ENCODE peak calls at places on chromosomes 4 and X, in five cellular contexts. B is AG04450, J is Calu3, N is GM13976, A is thyroid gland. G is an unnamed sample.

GRCh38 chrX:154460326-154460725 is 2.2 kb downstream of the PLXNA3 start:
- DNase-seq in J (no peak), N (no peak), A (no peak), B (no peak), G (no peak)

GRCh38 chr4:147638365-147638764 is 21.2 kb downstream of the TMEM184C start:
- DNase-seq in N (no peak), B (no peak), A (no peak), J (no peak), G (no peak)

GRCh38 chr4:47085661-47086060 is 54.3 kb downstream of the GABRB1 start:
- DNase-seq in N (no peak), B (no peak), J (no peak), A (no peak), G (no peak)

GRCh38 chr4:86452323-86452995 is 92.6 kb upstream of the MAPK10 start:
- DNase-seq in A (no peak), N (no peak), J (no peak), B (no peak), G (no peak)

GRCh38 chrX:150038977-150039599 is 100.8 kb upstream of the EOLA2 start:
- DNase-seq in N (no peak), B (no peak), A (no peak), J (no peak), G (no peak)

GRCh38 chr4:72933029-72933428 is 136.5 kb downstream of the COX18 start:
- DNase-seq in B (no peak), J (no peak), N (no peak), A (no peak), G (no peak)

GRCh38 chrX:46571423-46572294 is 1.9 kb upstream of the CHST7 start:
- DNase-seq in J (no peak), B (no peak), A (no peak), N (peak), G (no peak)

GRCh38 chrX:110852180-110852579 is 56.6 kb upstream of the CHRDL1 start:
- DNase-seq in N (peak), J (no peak), B (no peak), A (no peak), G (peak)

GRCh38 chr4:145554691-145555090 is 64.5 kb upstream of the MMAA start:
- DNase-seq in J (no peak), A (no peak), N (no peak), B (no peak), G (no peak)

GRCh38 chr4:70746179-70746839 is 24.5 kb downstream of the RUFY3 start:
- DNase-seq in A (peak), B (no peak), N (no peak), J (no peak), G (no peak)

GRCh38 chrX:131827935-131828334 is 195.2 kb upstream of the STK26 start:
- DNase-seq in A (no peak), B (no peak), J (peak), N (no peak), G (peak)

GRCh38 chrX:8083276-8083675 is 87.8 kb downstream of the VCX2 start:
- DNase-seq in B (no peak), J (no peak), A (no peak), N (no peak), G (no peak)

GRCh38 chrX:2498781-2499302 is 1.9 kb downstream of the DHRSX start:
- DNase-seq in B (no peak), J (no peak), N (no peak), A (peak), G (no peak)

GRCh38 chr4:336893-337142 is 796 bp upstream of the ZNF141 start:
- DNase-seq in B (no peak), N (no peak), J (peak), A (peak), G (peak)

GRCh38 chrX:129039176-129039575 is 484.1 kb downstream of the SMARCA1 start:
- DNase-seq in J (no peak), B (no peak), N (no peak), A (no peak), G (no peak)

GRCh38 chr4:161856711-161857326 is 307.0 kb downstream of the FSTL5 start:
- DNase-seq in N (no peak), J (no peak), B (no peak), A (no peak), G (no peak)

GRCh38 chr4:38324861-38325451 is 339.0 kb upstream of the KLF3 start:
- DNase-seq in N (no peak), A (no peak), J (no peak), B (no peak), G (no peak)

GRCh38 chr4:15470149-15470520 is 453 bp downstream of the CC2D2A start:
- DNase-seq in B (no peak), A (no peak), N (no peak), J (no peak), G (no peak)

GRCh38 chrX:103585421-103586313 is at the start of gene TCEAL4:
- DNase-seq in A (peak), J (peak), B (no peak), N (peak), G (peak)

GRCh38 chrX:36159254-36159653 is 239.7 kb downstream of the CFAP47 start:
- DNase-seq in N (no peak), B (no peak), A (no peak), J (no peak), G (no peak)

GRCh38 chrX:133056341-133056740 is 40.6 kb downstream of the USP26 start:
- DNase-seq in N (no peak), A (no peak), B (no peak), J (no peak), G (no peak)

GRCh38 chr4:163111588-163111987 is 55.1 kb downstream of the NAF1 start:
- DNase-seq in B (no peak), J (no peak), N (no peak), A (no peak), G (no peak)

GRCh38 chr4:128461300-128462103 is 173.9 kb upstream of the PGRMC2 start:
- DNase-seq in A (peak), B (peak), J (peak), N (no peak), G (no peak)

GRCh38 chr4:116899536-116899935 is 185.8 kb downstream of the TRAM1L1 start:
- DNase-seq in J (no peak), N (no peak), B (no peak), A (no peak), G (no peak)

GRCh38 chr4:140726776-140727500 is 29.2 kb downstream of the TBC1D9 start:
- DNase-seq in J (peak), A (peak), B (no peak), N (no peak), G (no peak)

GRCh38 chr4:42150653-42151567 is 1.5 kb downstream of the BEND4 start:
- DNase-seq in A (no peak), B (no peak), J (no peak), N (peak), G (peak)

GRCh38 chr4:88743696-88744095 is 46.1 kb upstream of the NAP1L5 start:
- DNase-seq in A (no peak), N (no peak), B (peak), J (no peak), G (no peak)

GRCh38 chrX:97405031-97405685 is 521.5 kb downstream of the RPA4 start:
- DNase-seq in A (no peak), N (no peak), B (no peak), J (no peak), G (no peak)

GRCh38 chrX:134632386-134632785 is 25.9 kb downstream of the PLAC1 start:
- DNase-seq in J (no peak), B (no peak), A (no peak), N (no peak), G (no peak)

GRCh38 chr4:76989391-76990061 is 40.0 kb downstream of the SEPTIN11 start:
- DNase-seq in B (no peak), A (no peak), N (no peak), J (no peak), G (no peak)

GRCh38 chr4:10891866-10892265 is 207.3 kb upstream of the CLNK start:
- DNase-seq in B (no peak), N (no peak), A (no peak), J (no peak), G (no peak)

GRCh38 chr4:13084210-13084609 is 399.9 kb downstream of the RAB28 start:
- DNase-seq in B (no peak), A (no peak), J (no peak), N (no peak), G (no peak)

GRCh38 chrX:40177489-40177888 is 79.7 kb upstream of the BCOR start:
- DNase-seq in B (no peak), A (no peak), J (no peak), N (no peak), G (no peak)
- TF ChIP-seq CTCF in B (no peak), A (no peak), J (no peak), N (no peak), G (no peak)

DNA sequence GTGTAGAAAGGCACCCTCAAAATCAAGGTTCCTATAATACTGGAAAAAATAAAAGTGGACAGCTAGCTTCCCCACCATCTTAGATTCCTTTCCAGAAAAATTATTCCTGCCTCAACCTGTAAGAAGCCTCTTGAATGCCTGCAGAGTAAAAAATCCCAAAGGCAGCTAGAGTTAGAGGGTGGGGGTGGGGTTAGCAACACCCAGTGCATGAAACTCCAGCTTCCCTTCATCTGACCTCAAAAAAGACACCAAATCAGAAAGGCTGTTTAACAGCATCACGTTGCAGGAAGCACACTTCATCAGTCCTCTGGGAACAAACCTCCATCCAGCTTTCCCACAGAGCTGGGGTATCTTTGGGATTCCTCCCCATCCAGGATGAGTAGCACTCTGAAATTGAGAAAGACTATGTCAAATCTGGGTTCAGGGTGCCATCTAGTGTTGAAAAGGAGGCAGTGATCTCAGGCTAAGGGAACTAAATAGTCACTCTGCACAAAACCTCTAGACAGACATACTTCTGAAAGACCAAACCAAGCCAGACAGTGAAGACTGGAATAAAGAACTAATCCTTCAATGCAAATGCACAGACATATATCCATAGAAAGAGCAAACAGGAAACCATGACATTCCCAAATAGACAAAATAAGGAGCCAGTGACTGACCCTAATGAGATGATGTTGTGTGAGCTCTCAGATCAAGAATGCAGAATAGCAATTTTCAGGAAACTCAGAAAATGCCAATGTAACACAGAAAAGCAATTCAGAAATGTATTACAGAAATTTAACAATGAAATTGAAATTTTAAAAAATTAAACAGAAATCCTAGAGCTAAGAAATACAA is 97.9 kb downstream of the ARHGEF9 start:
- DNase-seq in N (peak), A (peak), J (peak), B (peak), G (peak)
- TF ChIP-seq CTCF in N (peak), A (peak), J (peak), B (peak), G (peak)

GRCh38 chr4:180596888-180597483 is 1646.2 kb upstream of the TENM3 start:
- DNase-seq in J (no peak), N (no peak), A (no peak), B (no peak), G (no peak)

DNA sequence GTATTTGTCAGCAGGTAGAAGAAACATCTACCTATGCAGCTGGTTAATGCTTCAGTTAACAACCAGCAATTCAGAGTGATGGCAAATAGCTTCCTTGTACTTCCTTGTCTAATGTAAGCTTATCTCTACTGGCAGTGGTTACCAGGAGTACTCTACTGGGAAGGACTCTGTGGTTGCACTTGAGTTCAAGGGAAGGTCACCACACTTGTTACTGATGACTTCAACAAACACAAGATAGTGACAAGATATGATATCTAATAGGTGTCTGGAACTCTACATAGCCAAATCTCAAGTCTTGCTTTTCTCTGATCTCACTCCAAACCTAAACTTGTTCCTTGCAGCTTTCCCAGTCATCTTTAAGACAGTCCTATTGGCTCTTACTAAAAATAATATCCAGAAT is 1644.9 kb upstream of the TENM3 start:
- DNase-seq in A (no peak), J (no peak), N (no peak), B (no peak), G (no peak)
- TF ChIP-seq CTCF in A (no peak), J (no peak), N (no peak), B (no peak), G (no peak)

GRCh38 chr4:175071123-175071522 is 153.0 kb downstream of the ADAM29 start:
- DNase-seq in B (no peak), J (no peak), A (no peak), N (no peak), G (no peak)
- TF ChIP-seq CTCF in B (no peak), J (no peak), A (no peak), N (no peak), G (no peak)

GRCh38 chr4:150297861-150298474 is 219.7 kb downstream of the DCLK2 start:
- DNase-seq in N (peak), A (peak), B (peak), J (peak), G (peak)
- TF ChIP-seq CTCF in N (peak), A (no peak), B (peak), J (no peak), G (peak)